ENCODE peak calls at places on chromosomes 3 and 15, in five cellular contexts. Q is stomach, P is ovary, L is A549, H is IMR-90. G is an unnamed sample. For H3K4me1, the result is how much of the 10 kb centered on the place peaks cover.

GRCh38 chr3:160616311-160616710 is 50.9 kb upstream of the KPNA4 start:
- DNase-seq in L (no peak), P (no peak), H (peak), Q (no peak), G (no peak)

GRCh38 chr3:141241248-141242034 is 9.8 kb downstream of the PXYLP1 start:
- DNase-seq in L (no peak), H (no peak), P (no peak), Q (no peak), G (no peak)

GRCh38 chr15:70236306-70237103 is 138.8 kb upstream of the TLE3 start:
- DNase-seq in H (peak), Q (no peak), P (peak), L (no peak), G (no peak)

GRCh38 chr3:27986204-27986879 is 255.1 kb upstream of the CMC1 start:
- DNase-seq in H (no peak), P (no peak), Q (no peak), L (no peak), G (no peak)

GRCh38 chr3:149576071-149576564 is 81.7 kb downstream of the WWTR1 start:
- DNase-seq in L (peak), Q (no peak), P (peak), H (peak), G (no peak)

GRCh38 chr15:68372291-68372811 is 59.6 kb downstream of the ITGA11 start:
- DNase-seq in L (peak), H (no peak), P (peak), Q (no peak), G (no peak)

GRCh38 chr3:71454513-71455423 is 128.8 kb downstream of the FOXP1 start:
- DNase-seq in Q (no peak), L (no peak), H (no peak), P (no peak), G (no peak)

GRCh38 chr3:112128843-112129727 is 4.0 kb downstream of the GCSAM start:
- DNase-seq in L (peak), Q (no peak), H (peak), P (no peak), G (no peak)

GRCh38 chr15:65833501-65834220 is 35.6 kb upstream of the RAB11A start:
- DNase-seq in L (no peak), Q (peak), H (no peak), P (no peak), G (no peak)

GRCh38 chr3:194781617-194782016 is 95.9 kb downstream of the FAM43A start:
- DNase-seq in P (no peak), H (no peak), Q (no peak), L (no peak), G (no peak)

GRCh38 chr3:45132568-45133211 is 13.5 kb downstream of the CDCP1 start:
- DNase-seq in H (no peak), Q (no peak), L (no peak), P (no peak), G (no peak)

GRCh38 chr3:139388961-139389551 is 391 bp downstream of the COPB2 start:
- DNase-seq in P (no peak), H (no peak), L (no peak), Q (peak), G (no peak)

GRCh38 chr3:126358038-126358815 is 1.0 kb upstream of the KLF15 start:
- DNase-seq in L (no peak), H (no peak), P (no peak), Q (no peak), G (no peak)
- H3K4me3 ChIP-seq in L (no peak), H (no peak), P (peak), Q (peak), G (peak)

GRCh38 chr15:47439146-47439869 is 278.0 kb upstream of the SEMA6D start:
- DNase-seq in Q (no peak), P (no peak), H (peak), L (no peak), G (no peak)

GRCh38 chr15:47437492-47437891 is 279.8 kb upstream of the SEMA6D start:
- DNase-seq in L (no peak), Q (no peak), H (no peak), P (no peak), G (no peak)

GRCh38 chr15:47431501-47431900 is 285.8 kb upstream of the SEMA6D start:
- DNase-seq in P (no peak), H (peak), Q (no peak), L (no peak), G (no peak)

GRCh38 chr15:47432831-47433230 is 284.5 kb upstream of the SEMA6D start:
- DNase-seq in Q (no peak), L (no peak), P (no peak), H (peak), G (no peak)

GRCh38 chr15:47434641-47435040 is 282.7 kb upstream of the SEMA6D start:
- DNase-seq in H (peak), P (no peak), L (no peak), Q (no peak), G (no peak)
- TF ChIP-seq POLR2A in H (no peak), P (no peak), L (no peak), Q (no peak), G (no peak)

DNA sequence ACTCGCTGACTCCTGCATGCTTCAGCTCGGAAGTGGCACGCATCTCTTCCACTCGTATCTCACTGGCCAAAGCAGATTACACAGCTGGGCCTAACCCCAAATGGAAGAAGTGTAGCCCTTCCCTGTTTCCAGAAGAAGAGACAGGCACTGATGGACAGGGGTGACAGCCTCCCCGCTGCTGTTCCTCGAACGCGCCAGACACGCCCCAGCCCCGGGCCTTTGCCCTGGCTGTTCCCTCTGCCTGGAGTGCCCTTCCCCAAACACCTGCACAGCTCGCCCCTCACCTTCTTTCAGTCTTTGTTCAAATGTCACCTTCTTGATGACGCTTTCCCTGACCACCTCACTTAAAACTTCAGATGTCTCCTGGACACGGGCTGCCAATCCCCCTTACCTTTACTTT is 26.0 kb upstream of the CYP11A1 start:
- DNase-seq in H (no peak), L (no peak), P (no peak), Q (no peak), G (no peak)
- H3K4me1 ChIP-seq in H (under half), L (under half), P (under half), Q (under half), G (under half)

GRCh38 chr15:60679256-60679655 is 200.3 kb upstream of the ICE2 start:
- DNase-seq in Q (no peak), H (peak), L (no peak), P (no peak), G (no peak)
- H3K4me3 ChIP-seq in Q (no peak), H (no peak), L (no peak), P (peak), G (no peak)

GRCh38 chr3:17770682-17771081 is 28.3 kb upstream of the TBC1D5 start:
- DNase-seq in L (no peak), H (no peak), P (no peak), Q (no peak), G (no peak)

GRCh38 chr3:17772556-17772955 is 30.1 kb upstream of the TBC1D5 start:
- DNase-seq in P (no peak), L (no peak), Q (no peak), H (no peak), G (no peak)

GRCh38 chr3:17771177-17772048 is 29.0 kb upstream of the TBC1D5 start:
- DNase-seq in H (no peak), Q (no peak), P (no peak), L (peak), G (no peak)

GRCh38 chr3:17775073-17775472 is 32.6 kb upstream of the TBC1D5 start:
- DNase-seq in P (no peak), L (no peak), H (no peak), Q (no peak), G (no peak)
- TF ChIP-seq POLR2A in P (no peak), L (no peak), H (no peak), Q (no peak), G (no peak)

GRCh38 chr3:120685411-120685810 is 3.4 kb upstream of the HGD start:
- DNase-seq in H (no peak), Q (no peak), L (no peak), P (no peak), G (no peak)
- H3K4me1 ChIP-seq in H (under half), Q (under half), L (half or more), P (under half), G (under half)

DNA sequence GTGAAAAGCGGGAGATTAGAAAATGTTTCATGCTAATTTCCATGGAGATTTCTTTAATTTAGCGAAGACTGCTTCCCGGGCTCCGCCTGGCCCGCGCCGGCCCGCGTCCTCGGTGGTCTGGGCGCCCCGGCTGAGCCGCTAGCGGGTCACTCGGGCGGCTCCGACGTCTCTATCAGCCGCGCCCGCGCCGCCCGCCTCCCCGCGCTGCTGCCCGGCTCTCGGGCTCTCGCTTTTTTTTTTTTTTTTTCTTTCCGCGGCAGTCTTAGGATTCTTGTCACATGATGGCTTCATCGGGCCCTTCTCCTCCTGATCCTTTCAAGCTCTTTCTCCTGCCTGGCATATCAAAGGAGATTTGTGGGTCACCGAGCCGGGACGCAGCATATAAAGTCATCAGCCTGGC is 617.3 kb downstream of the NR2F2 start:
- DNase-seq in Q (no peak), L (no peak), H (no peak), P (no peak), G (no peak)
- H3K4me3 ChIP-seq in Q (peak), L (no peak), H (no peak), P (no peak), G (peak)

G was measured in esophagus squamous epithelium.